ENCODE peak calls at places on chromosomes 16 and 17, in seven cellular contexts. H, E, G, U, D, T and L are unnamed samples.

GRCh38 chr17:13079010-13079409 is 61.2 kb upstream of the ELAC2 start:
- DNase-seq in U (no peak), T (no peak), D (no peak), G (no peak), E (peak), H (no peak), L (no peak)

GRCh38 chr17:16027708-16028584 is 28.3 kb downstream of the TTC19 start:
- DNase-seq in T (no peak), U (no peak), G (no peak), H (no peak), D (no peak), E (peak), L (peak)

GRCh38 chr17:62692159-62692651 is 64.7 kb downstream of the MRC2 start:
- DNase-seq in E (no peak), U (no peak), G (no peak), D (no peak), H (no peak), T (no peak), L (no peak)

GRCh38 chr17:67582632-67583230 is 135.0 kb upstream of the NOL11 start:
- DNase-seq in G (no peak), E (no peak), T (no peak), H (peak), U (peak), D (no peak), L (peak)

GRCh38 chr16:56964243-56965148 is 2.7 kb downstream of the CETP start:
- DNase-seq in E (peak), T (peak), G (peak), D (peak), U (peak), H (peak), L (peak)

GRCh38 chr17:60091908-60092331 is 13.2 kb upstream of the HEATR6 start:
- DNase-seq in D (no peak), G (no peak), H (no peak), T (no peak), U (no peak), E (peak), L (no peak)

GRCh38 chr16:77306050-77306616 is 106.9 kb downstream of the SYCE1L start:
- DNase-seq in D (no peak), G (no peak), U (no peak), E (no peak), T (no peak), H (no peak), L (no peak)

GRCh38 chr17:77409282-77410161 is 268.8 kb downstream of the SEC14L1 start:
- DNase-seq in D (peak), E (peak), G (no peak), H (peak), U (peak), T (peak), L (no peak)

GRCh38 chr17:17959520-17960361 is 12.5 kb downstream of the TOM1L2 start:
- DNase-seq in G (no peak), U (no peak), T (no peak), H (no peak), E (peak), D (no peak), L (no peak)

GRCh38 chr17:79024901-79025737 is 1.1 kb downstream of the C1QTNF1 start:
- DNase-seq in G (no peak), T (peak), H (peak), U (peak), E (peak), D (no peak), L (no peak)

GRCh38 chr17:32471652-32472051 is 15.1 kb upstream of the CDK5R1 start:
- DNase-seq in G (no peak), E (no peak), D (no peak), H (no peak), U (no peak), T (no peak), L (no peak)

DNA sequence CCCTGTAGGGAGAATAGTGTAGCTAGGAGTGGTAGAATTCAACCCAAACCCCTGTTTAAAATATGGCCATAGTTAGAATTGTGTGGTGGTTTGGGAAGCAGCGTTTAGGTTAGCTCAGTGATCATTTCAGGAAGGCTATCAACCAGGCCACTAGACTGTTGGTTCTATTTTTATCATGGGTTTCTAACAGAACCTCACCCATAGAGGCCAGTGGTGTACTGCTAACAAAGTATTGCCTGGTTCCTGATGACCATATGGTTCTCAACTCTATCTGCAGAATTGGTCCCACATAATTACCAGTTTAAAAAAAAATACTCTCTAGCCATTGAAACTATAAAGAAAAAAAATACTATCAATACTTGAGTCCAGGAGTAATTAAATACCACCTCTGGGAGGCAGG is 70.5 kb upstream of the RASL10B start:
- DNase-seq in D (no peak), H (no peak), T (no peak), E (no peak), U (no peak), G (no peak), L (no peak)
- TF ChIP-seq CTCF in D (no peak), H (no peak), T (no peak), E (no peak), U (no peak), G (no peak), L (no peak)

GRCh38 chr17:1628856-1629646 is 417 bp upstream of the SLC43A2 start:
- DNase-seq in U (peak), G (peak), H (peak), E (peak), D (peak), T (peak), L (peak)

GRCh38 chr17:1627987-1628855 is at the start of gene SLC43A2:
- DNase-seq in U (peak), T (peak), H (peak), G (peak), E (peak), D (peak), L (peak)

GRCh38 chr17:1627219-1627986 is 1.2 kb downstream of the SLC43A2 start:
- DNase-seq in T (no peak), D (peak), G (peak), U (no peak), H (no peak), E (no peak), L (no peak)

GRCh38 chr17:1630662-1631061 is 2.0 kb upstream of the SLC43A2 start:
- DNase-seq in H (no peak), E (no peak), T (no peak), G (no peak), U (no peak), D (peak), L (no peak)

DNA sequence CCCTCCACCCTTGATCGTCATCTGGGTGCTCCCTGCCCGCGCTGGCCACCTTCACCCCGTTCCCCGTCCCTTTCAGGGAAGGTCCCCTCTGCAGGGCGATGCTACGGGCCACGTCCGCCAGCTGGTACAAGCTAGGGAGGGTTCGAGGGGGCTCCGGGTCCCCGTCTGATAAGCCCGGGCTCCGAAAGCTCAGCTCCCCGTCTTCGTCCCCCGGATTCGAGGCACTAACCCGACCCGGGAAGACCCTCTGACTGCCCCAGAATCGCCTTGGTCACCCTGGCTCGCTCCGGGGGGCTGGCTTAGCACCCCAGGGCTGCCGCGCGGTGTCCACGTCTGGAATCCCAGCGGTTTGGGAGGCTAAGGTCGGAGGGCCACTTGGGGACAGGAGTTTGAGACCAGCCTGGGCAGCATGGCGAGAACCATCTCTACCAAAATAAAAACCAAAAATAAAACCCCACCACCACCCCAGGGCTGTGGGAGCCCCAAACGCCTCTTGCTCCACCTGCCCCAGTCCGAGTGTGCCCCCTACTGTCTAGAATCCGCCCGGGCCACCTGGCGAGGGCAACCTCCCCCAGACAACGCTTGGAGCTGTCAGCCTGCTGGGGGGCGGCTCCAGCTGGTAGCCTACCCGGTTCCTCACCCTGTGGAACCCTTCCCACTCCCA is 1.1 kb upstream of the SLC43A2 start:
- DNase-seq in T (peak), G (peak), U (peak), E (peak), H (peak), D (peak), L (peak)
- TF ChIP-seq CTCF in T (peak), G (peak), U (peak), E (peak), H (peak), D (peak), L (peak)

GRCh38 chr16:48901712-48902374 is 291.9 kb upstream of the N4BP1 start:
- DNase-seq in D (peak), T (no peak), U (no peak), G (no peak), E (peak), H (no peak), L (no peak)
- TF ChIP-seq CTCF in D (no peak), T (no peak), U (no peak), G (no peak), E (peak), H (no peak), L (no peak)

DNA sequence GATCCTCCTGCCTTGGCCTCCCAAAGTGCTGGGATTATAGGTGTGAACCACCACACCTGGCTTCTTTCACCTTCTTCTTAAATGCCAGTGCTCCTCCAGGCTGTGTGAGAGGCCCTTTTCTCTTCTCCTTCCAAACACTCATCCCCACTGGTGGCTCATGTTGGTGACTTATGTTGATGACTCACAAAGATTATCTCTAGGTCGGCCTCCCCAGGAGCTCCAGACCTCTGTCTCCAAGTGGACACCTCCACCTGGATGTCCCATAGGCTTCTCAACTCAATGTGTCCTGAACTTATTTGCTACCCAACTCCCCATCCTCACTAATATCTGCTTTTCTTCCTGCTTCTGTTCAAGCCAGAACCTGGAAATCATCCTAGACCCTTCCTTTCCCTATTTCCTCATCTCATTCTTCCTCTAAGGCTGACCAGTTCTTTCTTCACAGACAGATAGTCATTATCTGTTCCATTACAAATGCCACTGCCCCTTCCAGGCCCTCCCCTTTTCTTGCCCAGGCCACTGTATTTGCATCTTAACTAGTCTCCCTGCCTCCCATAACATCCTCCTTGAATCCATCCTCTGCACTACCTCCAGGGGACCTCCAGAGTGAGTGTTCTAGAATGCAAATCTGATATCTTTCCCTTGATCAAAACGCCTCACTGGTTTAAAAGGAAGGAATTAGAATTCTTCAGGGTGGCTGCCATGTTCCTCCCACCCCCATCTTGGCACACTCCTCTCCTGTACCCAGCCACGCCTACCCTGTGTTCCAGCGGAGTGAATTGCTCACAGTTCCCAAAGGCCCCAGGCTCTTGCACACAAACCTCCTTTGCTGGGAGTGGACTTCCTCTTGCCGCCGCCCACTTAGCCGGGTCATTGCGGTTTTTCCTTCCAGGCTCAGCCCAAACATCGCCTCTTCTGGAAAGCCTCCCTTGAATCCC is 34.8 kb upstream of the FBXO47 start:
- DNase-seq in E (peak), G (peak), T (peak), U (peak), D (no peak), H (peak), L (peak)
- TF ChIP-seq CTCF in E (peak), G (no peak), T (no peak), U (no peak), D (no peak), H (no peak), L (no peak)

DNA sequence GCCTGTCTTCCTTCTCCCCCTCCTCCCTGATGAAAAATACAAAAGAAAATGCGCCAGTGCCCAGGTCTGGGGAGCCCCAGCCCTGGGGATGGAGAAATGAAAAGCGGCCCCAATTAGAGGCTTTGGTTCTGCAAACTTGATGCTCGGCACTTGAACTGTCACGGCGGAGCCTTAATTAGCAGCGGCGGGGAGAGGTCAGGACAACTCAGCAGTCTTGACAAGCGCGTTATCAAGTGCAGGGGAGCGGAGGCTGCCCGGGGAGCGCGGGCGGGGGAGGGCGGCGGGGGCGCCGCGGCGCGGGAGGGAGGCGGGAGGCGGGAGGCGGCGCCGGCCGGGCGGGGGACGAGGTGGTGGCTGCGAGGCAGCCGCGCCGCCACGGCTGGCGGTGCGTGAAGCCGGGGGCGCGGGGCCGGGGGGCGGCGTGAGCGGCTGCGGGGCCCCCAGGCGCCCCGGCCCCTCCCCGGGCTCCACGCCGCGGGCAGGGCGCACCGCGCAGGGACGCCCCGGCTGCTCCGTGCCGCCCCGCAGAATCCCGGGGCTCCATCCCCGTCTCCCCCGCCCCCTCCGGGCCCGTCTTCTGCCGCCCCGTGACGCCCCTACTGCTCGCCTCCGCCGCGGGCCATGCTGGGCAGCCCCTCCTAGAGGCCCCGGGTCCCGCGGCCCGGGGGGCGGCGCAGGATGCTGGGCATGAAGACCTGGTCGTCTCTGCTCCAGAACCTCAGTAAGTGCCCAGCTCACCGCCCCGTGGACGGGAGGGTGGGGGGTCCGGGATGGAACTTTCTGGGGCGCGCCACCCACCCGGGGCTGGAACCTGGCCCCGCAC is 150.5 kb upstream of the GSE1 start:
- DNase-seq in H (no peak), T (peak), E (no peak), G (no peak), U (peak), D (peak), L (no peak)
- TF ChIP-seq CTCF in H (no peak), T (no peak), E (no peak), G (no peak), U (no peak), D (no peak), L (no peak)

DNA sequence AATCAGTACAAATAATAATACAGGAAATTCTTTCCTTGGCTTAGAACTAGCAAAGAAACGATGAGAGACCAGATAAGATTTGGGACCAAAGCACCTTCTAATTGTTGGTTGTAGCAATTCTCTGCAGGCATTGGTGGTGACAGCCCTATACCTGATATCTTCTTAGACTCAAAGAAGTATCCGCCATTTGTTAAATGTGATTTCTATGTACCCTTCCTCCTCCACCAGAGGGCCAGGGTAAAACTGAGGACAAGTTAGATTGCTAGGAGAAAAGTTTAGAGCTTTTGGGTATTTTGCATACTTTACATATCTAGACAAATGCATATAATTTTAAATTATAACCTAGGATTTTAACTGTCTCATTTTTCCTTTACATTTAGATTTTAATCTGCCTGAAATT is 304.3 kb downstream of the HS3ST4 start:
- DNase-seq in T (no peak), D (peak), G (no peak), E (no peak), U (no peak), H (no peak), L (no peak)
- TF ChIP-seq CTCF in T (no peak), D (peak), G (no peak), E (no peak), U (no peak), H (no peak), L (no peak)

DNA sequence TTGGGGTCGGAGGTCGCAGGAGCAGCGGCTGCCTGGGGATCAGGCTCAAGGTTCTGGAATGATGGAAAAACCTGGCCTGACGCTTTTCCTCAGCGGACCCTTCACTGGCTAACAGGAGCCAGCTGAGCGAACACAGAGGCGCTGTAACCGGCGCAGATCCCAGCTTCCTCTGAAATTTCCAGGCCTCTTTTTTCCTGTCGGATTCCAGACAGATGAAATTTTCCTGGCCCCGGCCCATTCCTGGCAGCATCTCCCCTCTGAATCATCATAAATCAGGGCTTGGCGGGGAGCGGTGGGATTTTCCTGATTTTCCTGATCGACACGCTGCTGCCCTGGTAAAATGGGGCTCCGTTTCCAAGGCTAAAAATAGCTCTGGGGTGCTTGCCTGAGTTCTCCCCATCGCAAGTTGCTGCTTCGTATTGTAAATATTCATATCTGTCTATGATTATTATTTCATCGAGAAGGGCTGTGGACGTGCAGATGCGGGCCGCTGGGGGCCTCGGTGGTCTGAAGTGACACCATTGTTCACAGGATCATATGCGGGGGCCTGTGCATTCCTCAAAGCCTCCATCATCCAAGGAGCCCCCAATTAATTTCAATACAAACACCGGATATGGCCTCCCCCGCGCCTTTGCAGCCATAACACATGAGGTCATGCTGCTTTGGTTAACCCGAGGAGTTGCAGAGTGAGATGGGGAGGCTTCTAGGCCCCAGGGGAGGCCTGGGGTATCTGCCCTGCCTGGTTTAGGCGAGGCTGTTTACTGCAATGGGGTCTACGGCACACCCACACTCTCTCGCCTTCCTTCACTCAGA is 45.8 kb upstream of the ETV4 start:
- DNase-seq in G (peak), T (peak), U (peak), D (no peak), E (peak), H (peak), L (no peak)
- TF ChIP-seq CTCF in G (no peak), T (no peak), U (no peak), D (no peak), E (no peak), H (no peak), L (no peak)

DNA sequence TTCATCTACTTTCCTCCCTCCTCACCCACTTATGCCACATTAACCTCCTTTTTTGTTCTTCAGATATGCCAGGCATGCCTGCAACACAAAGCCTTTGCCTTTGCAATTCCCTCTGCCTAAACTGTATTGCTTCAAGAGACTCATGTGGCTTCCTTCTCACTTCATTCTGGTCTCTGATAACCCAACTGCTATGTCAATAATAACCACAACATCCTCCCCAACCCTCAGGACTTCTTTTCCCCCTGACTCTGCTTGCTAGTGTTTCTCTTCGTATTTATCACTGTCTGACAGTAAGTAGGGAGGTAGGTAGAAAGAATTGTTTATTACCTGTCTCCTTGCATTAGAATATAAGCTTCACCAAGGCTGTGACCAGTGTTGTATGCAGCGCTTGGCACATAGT is 22.4 kb downstream of the RBL2 start:
- DNase-seq in H (no peak), E (no peak), D (peak), U (no peak), T (no peak), G (no peak), L (no peak)
- TF ChIP-seq CTCF in H (no peak), E (no peak), D (no peak), U (no peak), T (no peak), G (no peak), L (no peak)